ENCODE peak calls at places on chromosome 14, in nine cellular contexts. M, Z, S, C, A, R, V, Q and X are unnamed samples.

GRCh38 chr14:90522585-90523191 is 125.9 kb downstream of the CALM1 start:
- DNase-seq in S (no peak), M (no peak), C (no peak), Z (peak), Q (no peak), A (peak), V (peak), R (no peak), X (no peak)

GRCh38 chr14:60331201-60332045 is 82.4 kb downstream of the PPM1A start:
- DNase-seq in Z (peak), C (peak), V (peak), M (peak), A (peak), Q (peak), S (peak), R (no peak), X (peak)

GRCh38 chr14:78975734-78976133 is 805.6 kb downstream of the NRXN3 start:
- DNase-seq in M (no peak), C (no peak), A (no peak), Z (peak), S (no peak), Q (no peak), V (no peak), R (no peak), X (no peak)

GRCh38 chr14:91899213-91899612 is 31.9 kb upstream of the TC2N start:
- DNase-seq in S (no peak), Z (no peak), M (no peak), V (no peak), A (no peak), C (no peak), Q (no peak), R (no peak), X (no peak)

GRCh38 chr14:21001218-21001617 is 2.1 kb downstream of the SLC39A2 start:
- DNase-seq in Z (no peak), Q (no peak), S (no peak), C (no peak), R (no peak), M (no peak), V (no peak), A (no peak), X (no peak)

GRCh38 chr14:89445252-89445973 is 28.4 kb upstream of the FOXN3 start:
- DNase-seq in S (peak), R (no peak), M (peak), C (no peak), V (no peak), Z (no peak), Q (no peak), A (no peak), X (no peak)

GRCh38 chr14:70641548-70642312 is at the start of gene TTC9:
- DNase-seq in C (no peak), Q (peak), M (no peak), V (no peak), Z (no peak), A (no peak), S (no peak), R (no peak), X (peak)

GRCh38 chr14:21379338-21379737 is 4.5 kb downstream of the SUPT16H start:
- DNase-seq in Q (no peak), M (no peak), C (no peak), V (no peak), A (no peak), Z (no peak), S (no peak), R (no peak), X (no peak)

GRCh38 chr14:72830786-72831583 is 62.9 kb downstream of the DPF3 start:
- DNase-seq in S (no peak), M (peak), A (peak), V (peak), Z (peak), C (no peak), R (no peak), Q (no peak), X (no peak)

GRCh38 chr14:91366749-91367148 is 50.9 kb downstream of the CCDC88C start:
- DNase-seq in M (no peak), Z (no peak), V (no peak), A (no peak), S (no peak), C (no peak), R (no peak), Q (no peak), X (no peak)

GRCh38 chr14:55354500-55354899 is 57.1 kb downstream of the ATG14 start:
- DNase-seq in V (peak), A (peak), S (peak), R (peak), M (peak), C (no peak), Q (peak), Z (peak), X (peak)

GRCh38 chr14:61503167-61503801 is 181.9 kb downstream of the PRKCH start:
- DNase-seq in S (peak), Z (peak), M (no peak), V (no peak), A (no peak), C (no peak), R (no peak), Q (no peak), X (no peak)

GRCh38 chr14:93186461-93186860 is 1.3 kb downstream of the LYSET start:
- DNase-seq in Z (no peak), Q (no peak), R (no peak), V (no peak), S (no peak), C (no peak), M (no peak), A (no peak), X (no peak)

GRCh38 chr14:65359503-65359902 is 53.0 kb upstream of the FUT8 start:
- DNase-seq in Q (no peak), V (no peak), Z (peak), S (peak), R (no peak), A (no peak), M (peak), C (no peak), X (no peak)

GRCh38 chr14:60101801-60102200 is 10.1 kb downstream of the PCNX4 start:
- DNase-seq in A (no peak), Q (no peak), Z (peak), R (no peak), V (no peak), S (peak), C (no peak), M (peak), X (no peak)

GRCh38 chr14:73243748-73244147 is 6.4 kb downstream of the PAPLN start:
- DNase-seq in C (no peak), M (no peak), R (no peak), V (no peak), Z (no peak), S (no peak), Q (no peak), A (no peak), X (no peak)

GRCh38 chr14:34199585-34199984 is 248.7 kb upstream of the EGLN3 start:
- DNase-seq in R (no peak), Z (peak), C (no peak), S (peak), V (no peak), Q (no peak), M (peak), A (no peak), X (no peak)
- TF ChIP-seq CTCF in R (no peak), Z (no peak), C (no peak), S (no peak), V (no peak), Q (no peak), M (no peak), A (no peak), X (no peak)

GRCh38 chr14:77106666-77107065 is 8.6 kb downstream of the CIPC start:
- DNase-seq in A (no peak), Q (no peak), R (no peak), M (no peak), C (no peak), S (no peak), Z (no peak), V (no peak), X (no peak)

GRCh38 chr14:77107228-77107627 is 9.2 kb downstream of the CIPC start:
- DNase-seq in Q (no peak), M (no peak), S (no peak), Z (no peak), R (no peak), C (no peak), V (no peak), A (peak), X (no peak)

GRCh38 chr14:77109656-77110055 is 11.6 kb downstream of the CIPC start:
- DNase-seq in V (no peak), C (no peak), Z (no peak), M (no peak), R (no peak), Q (no peak), A (no peak), S (no peak), X (no peak)

GRCh38 chr14:77110286-77110685 is 12.2 kb downstream of the CIPC start:
- DNase-seq in C (no peak), Z (no peak), R (no peak), S (no peak), Q (no peak), M (no peak), V (no peak), A (no peak), X (no peak)

DNA sequence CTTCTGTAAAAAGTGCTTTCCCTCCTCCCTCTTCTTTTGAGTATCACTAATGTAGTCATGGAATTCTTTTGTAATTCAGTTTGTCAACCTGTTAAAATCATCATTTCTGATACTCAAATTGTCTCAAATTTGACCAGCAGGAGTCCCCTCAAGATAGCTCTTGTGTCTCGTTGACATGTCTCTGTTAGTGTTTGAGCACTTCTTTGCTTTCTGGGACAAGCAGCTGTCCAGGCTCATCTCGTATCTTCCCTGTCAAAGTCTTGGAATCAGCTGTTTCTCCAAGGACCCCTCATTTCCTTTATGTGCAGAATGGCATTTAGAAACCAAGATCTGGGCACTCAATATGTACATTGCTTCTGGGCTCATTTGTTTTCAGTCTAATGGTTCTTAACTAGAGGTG is 10.7 kb downstream of the CIPC start:
- DNase-seq in R (no peak), C (no peak), M (no peak), Q (no peak), Z (no peak), V (no peak), S (no peak), A (no peak), X (no peak)
- TF ChIP-seq CTCF in R (no peak), C (no peak), M (no peak), Q (no peak), Z (no peak), V (no peak), S (no peak), A (no peak), X (peak)

DNA sequence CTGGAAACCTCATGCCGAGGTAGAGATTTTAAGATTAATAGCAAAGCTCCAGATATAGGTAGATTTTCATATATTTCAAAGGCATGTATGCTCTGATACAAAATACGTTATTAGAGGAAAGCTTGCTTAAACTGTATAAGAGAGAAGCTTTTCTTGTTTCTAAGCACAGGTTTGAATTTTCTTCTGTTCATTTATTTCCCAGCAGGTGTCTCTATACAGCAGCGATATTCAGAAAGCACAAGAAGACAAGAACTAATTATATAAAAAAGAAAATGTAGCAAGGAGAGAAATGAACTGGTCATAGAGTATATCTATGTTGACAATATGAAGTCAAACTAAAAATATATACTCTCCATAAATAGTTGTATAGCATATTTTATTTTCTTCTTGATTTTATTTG is 307.4 kb upstream of the NOVA1 start:
- DNase-seq in S (no peak), V (no peak), A (no peak), M (no peak), R (no peak), Z (no peak), Q (no peak), C (no peak), X (no peak)
- TF ChIP-seq CTCF in S (no peak), V (no peak), A (no peak), M (no peak), R (no peak), Z (no peak), Q (peak), C (peak), X (no peak)

GRCh38 chr14:104579507-104579906 is at the start of gene C14orf180:
- DNase-seq in A (peak), Z (no peak), V (peak), Q (no peak), S (no peak), M (no peak), R (no peak), C (no peak), X (no peak)
- TF ChIP-seq CTCF in A (no peak), Z (no peak), V (no peak), Q (no peak), S (no peak), M (no peak), R (no peak), C (no peak), X (no peak)

GRCh38 chr14:103336191-103336590 is 2.2 kb downstream of the EIF5 start:
- DNase-seq in R (no peak), C (no peak), Q (no peak), Z (no peak), M (no peak), A (no peak), S (no peak), V (no peak), X (no peak)

GRCh38 chr14:103330536-103330935 is 3.5 kb upstream of the EIF5 start:
- DNase-seq in V (no peak), Q (no peak), S (no peak), A (no peak), R (no peak), M (no peak), Z (no peak), C (no peak), X (no peak)

GRCh38 chr14:103332143-103332919 is 1.7 kb upstream of the EIF5 start:
- DNase-seq in M (no peak), R (no peak), Q (no peak), A (no peak), C (no peak), S (no peak), Z (no peak), V (peak), X (no peak)

GRCh38 chr14:103334644-103335603 is 887 bp downstream of the EIF5 start:
- DNase-seq in Z (peak), S (peak), V (peak), R (peak), A (peak), Q (peak), C (peak), M (peak), X (peak)

DNA sequence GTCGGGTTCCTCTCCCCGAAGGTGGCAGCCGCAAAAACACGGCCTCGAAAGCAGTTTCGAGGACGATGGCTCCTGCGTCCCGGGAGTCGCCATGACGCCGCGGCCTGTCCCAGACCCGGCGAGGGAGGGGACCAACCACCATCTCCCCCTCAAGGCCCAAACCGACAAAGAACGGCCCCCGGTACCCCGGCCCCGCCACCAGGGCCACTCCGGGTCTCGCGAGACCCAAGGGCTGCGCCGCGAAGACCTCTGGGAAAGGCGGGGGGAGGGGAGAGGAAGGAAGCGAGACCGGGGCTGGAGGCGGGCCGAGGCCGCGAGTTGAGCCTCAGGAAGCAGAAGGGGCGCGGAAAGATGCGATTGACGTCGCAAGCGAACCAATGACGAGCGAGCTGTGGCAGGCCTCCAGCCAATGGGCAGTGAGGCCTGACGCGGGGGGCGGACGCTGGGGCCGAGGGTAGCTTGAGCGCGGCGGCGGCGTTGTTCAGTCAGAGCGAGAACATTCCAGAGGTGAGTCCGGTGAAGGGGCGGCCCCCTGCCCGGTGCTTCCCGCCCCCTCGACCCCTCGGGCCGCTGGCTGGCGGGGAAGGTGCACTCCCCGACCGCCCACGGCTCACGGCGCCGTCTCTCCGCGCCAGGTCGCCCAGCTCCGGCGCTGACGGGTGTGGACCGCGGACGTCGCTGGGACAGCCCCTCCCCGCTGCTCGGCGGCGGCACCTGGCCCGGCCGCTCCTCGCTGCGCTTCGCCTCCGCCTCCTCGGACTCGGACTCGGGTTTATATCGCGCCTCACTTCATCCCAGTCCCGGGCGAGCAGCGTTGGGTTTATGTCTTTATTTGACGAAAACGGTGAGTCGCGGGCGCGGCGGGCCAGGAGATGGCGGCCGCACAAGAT is at the start of gene EIF5:
- DNase-seq in M (peak), R (peak), C (peak), Z (peak), Q (peak), V (peak), S (peak), A (peak), X (peak)
- TF ChIP-seq CTCF in M (peak), R (no peak), C (peak), Z (peak), Q (peak), V (peak), S (peak), A (peak), X (no peak)

GRCh38 chr14:102530828-102531478 is 21.4 kb upstream of the ANKRD9 start:
- DNase-seq in M (no peak), S (no peak), A (no peak), R (no peak), V (no peak), Z (no peak), Q (no peak), C (no peak), X (no peak)
- TF ChIP-seq CTCF in M (no peak), S (no peak), A (no peak), R (no peak), V (no peak), Z (no peak), Q (no peak), C (no peak), X (no peak)

DNA sequence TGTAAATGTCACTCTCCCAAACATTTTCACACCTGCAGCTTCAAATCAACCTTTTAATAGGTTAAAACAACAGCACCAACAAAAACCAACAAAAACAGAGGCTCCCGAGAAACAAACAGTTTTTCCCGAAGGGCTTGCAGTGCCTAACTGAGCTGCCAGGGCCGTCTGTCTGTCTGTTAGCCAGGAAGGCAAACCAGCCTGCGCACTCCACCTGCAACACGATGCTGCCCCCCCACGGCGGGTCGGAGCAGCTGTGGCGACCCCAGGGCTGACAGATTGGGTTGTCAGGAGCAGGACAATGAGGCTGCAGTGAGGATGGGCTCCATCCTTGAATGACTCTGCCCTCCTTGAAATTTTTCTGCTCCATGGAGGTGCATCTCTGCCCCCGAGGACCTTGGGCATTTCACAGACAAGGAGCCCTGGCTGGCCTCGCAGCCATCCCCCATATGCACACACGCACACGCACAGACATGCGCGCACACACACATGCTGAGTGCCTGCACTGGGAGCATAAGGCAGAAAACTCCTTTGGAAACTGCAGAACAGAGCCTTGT is 2.6 kb downstream of the RTL1 start:
- DNase-seq in M (no peak), C (peak), Q (peak), V (peak), R (no peak), Z (peak), A (peak), S (no peak), X (peak)
- TF ChIP-seq CTCF in M (no peak), C (peak), Q (peak), V (no peak), R (no peak), Z (peak), A (peak), S (peak), X (peak)

GRCh38 chr14:74478996-74479635 is 14.0 kb downstream of the NPC2 start:
- DNase-seq in V (no peak), Z (peak), R (no peak), S (peak), C (no peak), M (peak), A (no peak), Q (no peak), X (no peak)
- TF ChIP-seq CTCF in V (peak), Z (peak), R (no peak), S (peak), C (peak), M (peak), A (peak), Q (peak), X (no peak)

DNA sequence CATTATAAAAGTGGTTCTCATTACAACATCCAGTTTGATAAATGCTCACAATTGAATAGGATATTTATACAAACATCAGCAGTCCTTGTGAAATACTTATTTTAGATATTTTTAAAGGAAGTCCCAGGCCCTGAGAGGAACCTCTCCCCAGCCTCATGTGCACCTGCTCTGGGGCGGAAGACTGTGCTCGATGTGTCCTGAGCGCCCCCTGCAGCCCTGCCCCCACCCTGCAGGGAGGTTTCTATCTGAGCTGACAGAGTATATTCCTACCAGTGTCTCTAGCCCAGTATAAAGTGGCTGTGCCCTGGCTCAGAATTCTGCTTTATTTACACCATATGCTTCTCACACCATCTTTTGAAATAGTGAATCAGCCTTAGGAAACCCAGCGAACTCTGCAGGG is 1349.1 kb downstream of the TMEM121 start:
- DNase-seq in R (no peak), C (no peak), S (no peak), V (peak), Q (no peak), Z (no peak), M (no peak), A (no peak), X (no peak)
- TF ChIP-seq CTCF in R (no peak), C (no peak), S (no peak), V (no peak), Q (no peak), Z (peak), M (peak), A (no peak), X (peak)